ENCODE peak calls at places on chromosome X, in seven cellular contexts. F is psoas muscle, C is ovary, E is progenitor cell of endocrine pancreas, O is NCI-H510A, D is KG1, M is PC-3. Q is an unnamed sample.

GRCh38 chrX:55710701-55711100 is 6.8 kb upstream of the RRAGB start:
- DNase-seq in C (no peak), M (peak), O (no peak), D (no peak), F (no peak), E (no peak), Q (no peak)

GRCh38 chrX:57453901-57454300 is 137.9 kb upstream of the ZXDB start:
- DNase-seq in F (no peak), D (peak), E (no peak), O (no peak), M (peak), C (no peak), Q (no peak)

GRCh38 chrX:150664290-150664689 is 28.9 kb upstream of the MTMR1 start:
- DNase-seq in D (no peak), O (no peak), C (no peak), F (no peak), E (no peak), M (no peak), Q (no peak)

GRCh38 chrX:1323315-1323714 is 13.3 kb upstream of the IL3RA start:
- DNase-seq in M (peak), E (no peak), O (peak), D (no peak), F (no peak), C (no peak), Q (peak)

GRCh38 chrX:95764972-95765451 is 919.6 kb upstream of the DIAPH2 start:
- DNase-seq in C (no peak), M (peak), D (no peak), F (no peak), E (peak), O (peak), Q (no peak)

GRCh38 chrX:17860811-17861495 is at the start of gene RAI2:
- DNase-seq in D (no peak), F (peak), E (peak), O (peak), C (peak), M (no peak), Q (peak)

GRCh38 chrX:30504309-30504708 is 73.3 kb downstream of the TASL start:
- DNase-seq in O (no peak), D (no peak), F (no peak), M (peak), E (no peak), C (no peak), Q (no peak)

GRCh38 chrX:124023838-124024238 is 62.3 kb downstream of the STAG2 start:
- DNase-seq in M (no peak), C (no peak), D (no peak), E (no peak), F (no peak), O (no peak), Q (no peak)

GRCh38 chrX:133979641-133980230 is 5.7 kb downstream of the GPC3 start:
- DNase-seq in F (no peak), D (no peak), C (no peak), O (no peak), M (no peak), E (no peak), Q (no peak)

GRCh38 chrX:107442914-107443527 is 6.4 kb upstream of the FRMPD3 start:
- DNase-seq in E (no peak), O (peak), M (peak), D (no peak), C (no peak), F (no peak), Q (no peak)

GRCh38 chrX:74835566-74835965 is 89.7 kb downstream of the NEXMIF start:
- DNase-seq in O (no peak), C (no peak), E (no peak), M (no peak), D (no peak), F (no peak), Q (no peak)

GRCh38 chrX:103584606-103585005 is 709 bp upstream of the TCEAL4 start:
- DNase-seq in O (no peak), F (no peak), M (peak), C (no peak), E (no peak), D (no peak), Q (no peak)

GRCh38 chrX:1162119-1162916 is 50.1 kb downstream of the CRLF2 start:
- DNase-seq in E (no peak), O (no peak), C (no peak), M (no peak), F (no peak), D (no peak), Q (no peak)

GRCh38 chrX:45200741-45201234 is at the start of gene DIPK2B:
- DNase-seq in M (no peak), D (no peak), O (no peak), F (peak), E (no peak), C (no peak), Q (no peak)

GRCh38 chrX:55867254-55867653 is 149.7 kb downstream of the RRAGB start:
- DNase-seq in O (no peak), M (peak), F (no peak), D (no peak), C (no peak), E (no peak), Q (no peak)

GRCh38 chrX:125101971-125102750 is 217.5 kb upstream of the TEX13C start:
- DNase-seq in F (no peak), O (no peak), D (no peak), M (no peak), C (no peak), E (no peak), Q (no peak)

GRCh38 chrX:110536788-110537187 is 178.1 kb downstream of the RTL9 start:
- DNase-seq in C (no peak), F (no peak), D (no peak), E (no peak), O (no peak), M (no peak), Q (no peak)